ENCODE peak calls at places on chromosomes 5 and 9, in nine cellular contexts. E is stomach; H is CD8-positive, alpha-beta T cell; L is lower lobe of right lung; T is mesendoderm; W is naive thymus-derived CD4-positive, alpha-beta T cell; O is heart right ventricle; I is body of pancreas; S is small intestine. C is an unnamed sample. For H3K4me1, the result is how much of the 10 kb centered on the place peaks cover.

GRCh38 chr5:99000221-99000620 is 71.4 kb upstream of the CHD1 start:
- DNase-seq in E (no peak), H (no peak), L (no peak), T (no peak), W (no peak), O (no peak), I (no peak), S (no peak), C (no peak)

GRCh38 chr5:140240987-140241706 is 61.8 kb downstream of the PFDN1 start:
- DNase-seq in E (peak), H (no peak), L (peak), T (peak), W (no peak), O (peak), I (peak), S (peak), C (peak)

GRCh38 chr5:74183041-74183440 is 457.5 kb downstream of the ENC1 start:
- DNase-seq in E (no peak), H (no peak), L (no peak), T (no peak), W (no peak), O (no peak), I (no peak), S (no peak), C (no peak)

GRCh38 chr9:136399176-136400037 is 563 bp downstream of the SNAPC4 start:
- DNase-seq in E (no peak), H (no peak), L (no peak), T (peak), W (no peak), O (no peak), I (peak), S (peak), C (no peak)

GRCh38 chr5:131277875-131278795 is 14.3 kb downstream of the CDC42SE2 start:
- DNase-seq in E (no peak), H (no peak), L (no peak), T (no peak), W (peak), O (no peak), I (no peak), S (no peak), C (no peak)

GRCh38 chr5:65150599-65150998 is 331.1 kb downstream of the ADAMTS6 start:
- DNase-seq in E (no peak), H (no peak), L (no peak), T (no peak), W (no peak), O (no peak), I (no peak), S (no peak), C (no peak)

GRCh38 chr9:13485068-13485596 is 205.6 kb upstream of the MPDZ start:
- DNase-seq in E (no peak), H (no peak), L (no peak), T (no peak), W (no peak), O (peak), I (peak), S (no peak), C (peak)

GRCh38 chr5:54867310-54867944 is 118.0 kb downstream of the ESM1 start:
- DNase-seq in E (no peak), H (no peak), L (no peak), T (peak), W (peak), O (no peak), I (no peak), S (peak), C (no peak)

GRCh38 chr9:16184964-16185646 is 632.3 kb downstream of the CCDC171 start:
- DNase-seq in E (no peak), H (no peak), L (no peak), T (no peak), W (no peak), O (no peak), I (no peak), S (no peak), C (no peak)

GRCh38 chr5:137316346-137316736 is 182.8 kb downstream of the SPOCK1 start:
- DNase-seq in E (no peak), H (no peak), L (no peak), T (no peak), W (no peak), O (no peak), I (peak), S (no peak), C (no peak)

GRCh38 chr5:68286612-68286912 is 71.0 kb downstream of the PIK3R1 start:
- DNase-seq in E (no peak), H (no peak), L (no peak), T (no peak), W (no peak), O (no peak), I (no peak), S (no peak), C (no peak)

GRCh38 chr9:137772281-137772873 is 105.2 kb upstream of the CACNA1B start:
- DNase-seq in E (no peak), H (no peak), L (no peak), T (peak), W (no peak), O (no peak), I (no peak), S (no peak), C (no peak)

GRCh38 chr5:151896041-151896691 is 28.5 kb downstream of the GLRA1 start:
- DNase-seq in E (no peak), H (no peak), L (no peak), T (peak), W (no peak), O (no peak), I (no peak), S (no peak), C (no peak)

GRCh38 chr9:36163049-36163839 is 5.9 kb upstream of the CCIN start:
- DNase-seq in E (no peak), H (no peak), L (no peak), T (peak), W (no peak), O (peak), I (peak), S (no peak), C (peak)

GRCh38 chr5:93511445-93511844 is 69.6 kb downstream of the NR2F1-AS1 start:
- DNase-seq in E (no peak), H (no peak), L (no peak), T (no peak), W (no peak), O (no peak), I (no peak), S (no peak), C (no peak)

GRCh38 chr5:131749138-131749537 is 47.7 kb downstream of the FNIP1 start:
- DNase-seq in E (no peak), H (no peak), L (no peak), T (no peak), W (no peak), O (no peak), I (no peak), S (no peak), C (no peak)

GRCh38 chr5:109161914-109162683 is 247.7 kb downstream of the PJA2 start:
- DNase-seq in E (no peak), H (no peak), L (no peak), T (no peak), W (no peak), O (no peak), I (no peak), S (no peak), C (no peak)

GRCh38 chr9:89891221-89892052 is 286.6 kb downstream of the GADD45G start:
- DNase-seq in E (peak), H (no peak), L (no peak), T (no peak), W (no peak), O (peak), I (peak), S (peak), C (no peak)

GRCh38 chr5:80712914-80713313 is 58.1 kb upstream of the DHFR start:
- DNase-seq in E (no peak), H (no peak), L (no peak), T (no peak), W (no peak), O (no peak), I (no peak), S (no peak), C (no peak)

GRCh38 chr9:97808972-97809371 is 44.1 kb upstream of the FOXE1 start:
- DNase-seq in E (no peak), H (no peak), L (no peak), T (peak), W (no peak), O (no peak), I (peak), S (no peak), C (no peak)

GRCh38 chr9:136499071-136499934 is 16.5 kb upstream of the SEC16A start:
- DNase-seq in E (no peak), H (no peak), L (no peak), T (no peak), W (no peak), O (no peak), I (peak), S (no peak), C (no peak)

GRCh38 chr5:80185095-80185494 is 70.8 kb downstream of the SERINC5 start:
- DNase-seq in E (no peak), H (no peak), L (no peak), T (peak), W (no peak), O (no peak), I (no peak), S (no peak), C (no peak)

GRCh38 chr9:126292736-126293521 is 33.7 kb upstream of the MVB12B start:
- DNase-seq in E (no peak), H (no peak), L (no peak), T (no peak), W (no peak), O (no peak), I (no peak), S (no peak), C (no peak)

GRCh38 chr5:16992006-16992405 is 55.9 kb upstream of the MYO10 start:
- DNase-seq in E (no peak), H (no peak), L (no peak), T (no peak), W (no peak), O (no peak), I (no peak), S (no peak), C (no peak)

GRCh38 chr9:134648701-134649525 is 7.3 kb downstream of the COL5A1 start:
- DNase-seq in E (no peak), H (no peak), L (no peak), T (no peak), W (no peak), O (no peak), I (no peak), S (peak), C (peak)

GRCh38 chr9:16624356-16624755 is 246.1 kb downstream of the BNC2 start:
- DNase-seq in E (no peak), H (no peak), L (no peak), T (no peak), W (no peak), O (no peak), I (no peak), S (no peak), C (no peak)

GRCh38 chr5:177412603-177413233 is 3.4 kb upstream of the F12 start:
- DNase-seq in E (no peak), H (no peak), L (no peak), T (no peak), W (no peak), O (no peak), I (no peak), S (peak), C (no peak)

GRCh38 chr9:107068581-107068980 is 205.6 kb downstream of the ZNF462 start:
- DNase-seq in E (no peak), H (no peak), L (no peak), T (no peak), W (no peak), O (no peak), I (no peak), S (peak), C (no peak)

GRCh38 chr5:28313543-28314334 is 1275.4 kb upstream of the CDH9 start:
- DNase-seq in E (no peak), H (no peak), L (no peak), T (no peak), W (no peak), O (no peak), I (no peak), S (no peak), C (no peak)

GRCh38 chr5:147621016-147621415 is 111.1 kb upstream of the DPYSL3 start:
- DNase-seq in E (no peak), H (no peak), L (no peak), T (no peak), W (no peak), O (no peak), I (no peak), S (no peak), C (no peak)

GRCh38 chr9:105760053-105760452 is 65.7 kb downstream of the TMEM38B start:
- DNase-seq in E (no peak), H (no peak), L (no peak), T (peak), W (no peak), O (no peak), I (no peak), S (no peak), C (no peak)

GRCh38 chr5:149610583-149611250 is 29.4 kb downstream of the ARHGEF37 start:
- DNase-seq in E (no peak), H (no peak), L (no peak), T (no peak), W (no peak), O (no peak), I (no peak), S (peak), C (no peak)

GRCh38 chr5:180395540-180396274 is 42.6 kb upstream of the GFPT2 start:
- DNase-seq in E (no peak), H (no peak), L (no peak), T (no peak), W (no peak), O (no peak), I (no peak), S (no peak), C (peak)

GRCh38 chr9:98709968-98710965 is 1.5 kb upstream of the GABBR2 start:
- DNase-seq in E (no peak), H (no peak), L (no peak), T (peak), W (no peak), O (no peak), I (peak), S (peak), C (no peak)

GRCh38 chr5:31445041-31445600 is 86.8 kb downstream of the DROSHA start:
- DNase-seq in E (no peak), H (no peak), L (no peak), T (no peak), W (no peak), O (no peak), I (no peak), S (no peak), C (no peak)

GRCh38 chr5:151155777-151156731 is 1.5 kb downstream of the ANXA6 start:
- DNase-seq in E (no peak), H (no peak), L (no peak), T (peak), W (peak), O (peak), I (peak), S (no peak), C (no peak)

GRCh38 chr5:67516959-67517358 is 320.4 kb upstream of the CD180 start:
- DNase-seq in E (no peak), H (no peak), L (no peak), T (peak), W (no peak), O (no peak), I (no peak), S (no peak), C (no peak)

GRCh38 chr9:16705121-16705604 is 165.3 kb downstream of the BNC2 start:
- DNase-seq in E (peak), H (no peak), L (peak), T (peak), W (no peak), O (peak), I (peak), S (no peak), C (peak)

GRCh38 chr5:109655841-109656240 is 33.9 kb upstream of the MAN2A1 start:
- DNase-seq in E (no peak), H (no peak), L (no peak), T (no peak), W (no peak), O (no peak), I (no peak), S (no peak), C (no peak)

GRCh38 chr5:95445442-95445841 is 54.3 kb downstream of the FAM81B start:
- DNase-seq in E (no peak), H (no peak), L (no peak), T (no peak), W (no peak), O (no peak), I (no peak), S (no peak), C (no peak)

DNA sequence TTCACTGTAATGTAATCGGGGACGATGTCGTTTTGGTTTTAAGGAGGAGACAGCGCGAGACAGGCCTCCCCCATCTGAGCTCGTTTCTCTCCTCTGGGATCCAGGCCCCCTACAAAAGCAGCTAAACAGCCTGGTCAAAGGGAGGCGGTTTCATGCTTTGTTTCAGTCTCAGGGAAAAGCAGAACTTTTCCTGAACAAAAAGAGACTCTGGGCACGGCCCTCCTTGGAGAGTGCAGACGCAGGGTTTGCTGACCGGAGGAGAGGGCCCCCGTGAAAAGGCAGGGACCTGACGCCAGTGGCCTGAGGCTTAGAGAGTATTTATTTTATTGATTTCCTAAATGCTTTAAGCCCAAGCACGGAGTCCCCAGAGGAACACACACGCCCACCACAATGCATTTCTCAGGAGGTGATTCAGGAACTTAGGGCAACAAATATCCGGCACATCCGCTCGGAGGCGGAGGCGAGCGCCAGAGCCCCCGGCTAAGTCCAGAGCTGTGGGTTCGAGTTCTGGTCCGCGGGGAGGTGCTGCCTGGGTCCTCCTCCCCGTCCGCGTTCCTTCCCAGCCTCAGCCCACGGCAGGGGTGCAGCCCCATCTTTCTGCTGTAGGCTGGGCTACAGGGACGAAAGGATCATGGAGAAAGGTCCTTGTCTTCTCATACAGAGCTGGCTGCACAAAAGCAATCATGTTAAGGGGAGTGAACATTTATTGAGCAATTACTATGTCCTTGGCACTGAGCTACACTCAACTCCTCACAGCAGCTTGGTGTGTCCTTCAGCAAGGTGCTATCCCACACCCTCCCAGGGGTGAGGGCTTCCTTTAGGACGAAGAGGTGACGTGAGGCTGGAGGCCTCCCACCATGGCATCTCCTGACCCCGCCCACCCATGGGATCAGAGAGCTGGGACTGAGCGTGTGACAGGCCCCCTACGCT is 40.0 kb downstream of the PTGES start:
- DNase-seq in E (no peak), H (no peak), L (no peak), T (no peak), W (no peak), O (no peak), I (peak), S (no peak), C (peak)
- H3K27ac ChIP-seq in E (peak), H (no peak), L (peak), T (no peak), W (no peak), O (no peak), I (no peak), S (peak), C (peak)

GRCh38 chr5:143226361-143226760 is 177.1 kb downstream of the NR3C1 start:
- DNase-seq in E (no peak), H (no peak), L (no peak), T (no peak), W (no peak), O (no peak), I (no peak), S (no peak), C (no peak)
- H3K4me3 ChIP-seq in E (no peak), H (no peak), L (no peak), T (no peak), W (no peak), O (no peak), I (no peak), S (no peak), C (no peak)

GRCh38 chr9:95746408-95747165 is 128.9 kb upstream of the ERCC6L2 start:
- DNase-seq in E (no peak), H (no peak), L (no peak), T (no peak), W (no peak), O (no peak), I (no peak), S (no peak), C (no peak)
- H3K4me1 ChIP-seq in E (under half), H (under half), L (under half), T (under half), W (under half), O (under half), I (under half), S (under half), C (under half)

GRCh38 chr5:8943301-8943700 is 602.6 kb downstream of the SEMA5A start:
- DNase-seq in E (no peak), H (no peak), L (no peak), T (no peak), W (no peak), O (no peak), I (no peak), S (no peak), C (no peak)

GRCh38 chr5:8944005-8944404 is 601.9 kb downstream of the SEMA5A start:
- DNase-seq in E (no peak), H (no peak), L (no peak), T (no peak), W (no peak), O (no peak), I (no peak), S (no peak), C (no peak)

GRCh38 chr5:8949908-8950307 is 596.0 kb downstream of the SEMA5A start:
- DNase-seq in E (no peak), H (no peak), L (no peak), T (no peak), W (no peak), O (no peak), I (no peak), S (no peak), C (no peak)

GRCh38 chr5:8940934-8941333 is 604.9 kb downstream of the SEMA5A start:
- DNase-seq in E (no peak), H (no peak), L (no peak), T (no peak), W (no peak), O (no peak), I (no peak), S (no peak), C (no peak)

DNA sequence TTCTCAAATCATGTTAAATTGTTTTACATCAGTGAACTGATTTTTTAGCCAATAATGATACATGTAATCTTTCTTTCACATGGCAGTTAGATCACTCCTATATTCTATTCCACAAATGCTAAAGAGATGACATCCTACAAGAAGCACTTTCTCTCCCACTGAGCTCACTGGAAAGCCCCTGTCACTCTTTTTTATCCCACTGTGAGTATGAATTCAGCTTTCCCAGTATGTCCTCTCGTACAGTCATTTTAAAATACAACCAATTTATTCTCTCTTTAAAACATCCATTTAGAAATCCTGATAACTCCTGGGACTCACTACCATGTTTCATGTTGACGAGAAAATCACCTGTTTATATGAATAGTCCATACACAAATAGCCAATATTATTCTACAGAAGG is 599.9 kb downstream of the SEMA5A start:
- DNase-seq in E (no peak), H (no peak), L (no peak), T (no peak), W (no peak), O (no peak), I (no peak), S (no peak), C (no peak)
- H3K27ac ChIP-seq in E (no peak), H (no peak), L (no peak), T (no peak), W (no peak), O (no peak), I (no peak), S (no peak), C (no peak)

GRCh38 chr5:75611324-75612210 is at the start of gene ANKDD1B:
- DNase-seq in E (peak), H (no peak), L (peak), T (peak), W (no peak), O (peak), I (peak), S (peak), C (peak)
- H3K4me3 ChIP-seq in E (peak), H (peak), L (peak), T (peak), W (peak), O (peak), I (peak), S (peak), C (peak)

GRCh38 chr9:127545196-127546124 is 66.6 kb upstream of the STXBP1 start:
- DNase-seq in E (peak), H (no peak), L (peak), T (no peak), W (no peak), O (no peak), I (peak), S (peak), C (no peak)
- H3K4me1 ChIP-seq in E (half or more), H (under half), L (half or more), T (under half), W (under half), O (under half), I (half or more), S (under half), C (under half)

GRCh38 chr9:95316274-95316673 is 1.2 kb downstream of the FANCC start:
- DNase-seq in E (no peak), H (no peak), L (no peak), T (no peak), W (no peak), O (no peak), I (no peak), S (no peak), C (no peak)
- H3K27ac ChIP-seq in E (peak), H (no peak), L (peak), T (peak), W (no peak), O (no peak), I (peak), S (peak), C (no peak)

GRCh38 chr9:95752129-95752731 is 123.3 kb upstream of the ERCC6L2 start:
- DNase-seq in E (no peak), H (no peak), L (no peak), T (peak), W (no peak), O (no peak), I (no peak), S (no peak), C (no peak)
- H3K4me3 ChIP-seq in E (peak), H (no peak), L (no peak), T (peak), W (no peak), O (no peak), I (no peak), S (no peak), C (no peak)